ENCODE peak calls at places on chromosomes 1 and 21, in four cellular contexts. V, S, M and C are unnamed samples.

GRCh38 chr1:94962745-94963265 is 35.9 kb upstream of the CNN3 start:
- DNase-seq in V (peak), S (peak), M (no peak), C (no peak)

GRCh38 chr1:8702121-8702520 is 115.3 kb downstream of the RERE start:
- DNase-seq in V (peak), S (no peak), M (no peak), C (no peak)

GRCh38 chr1:153465728-153466625 is 5.5 kb upstream of the S100A7 start:
- DNase-seq in V (peak), S (no peak), M (peak), C (peak)

GRCh38 chr1:84146375-84147032 is 2.4 kb downstream of the PRKACB start:
- DNase-seq in V (no peak), S (no peak), M (no peak), C (no peak)

GRCh38 chr1:165228676-165229075 is 127.8 kb downstream of the LMX1A start:
- DNase-seq in V (no peak), S (no peak), M (no peak), C (no peak)

GRCh38 chr1:203643213-203644045 is 16.8 kb downstream of the ATP2B4 start:
- DNase-seq in V (no peak), S (no peak), M (no peak), C (no peak)

GRCh38 chr1:198359024-198359653 is 181.3 kb downstream of the ATP6V1G3 start:
- DNase-seq in V (peak), S (no peak), M (no peak), C (no peak)

GRCh38 chr1:92822907-92823306 is 8.9 kb upstream of the RPL5 start:
- DNase-seq in V (peak), S (no peak), M (no peak), C (no peak)

GRCh38 chr1:85027242-85027983 is 20.9 kb downstream of the MCOLN3 start:
- DNase-seq in V (no peak), S (no peak), M (no peak), C (no peak)

GRCh38 chr1:40955266-40955665 is 24.2 kb upstream of the CTPS1 start:
- DNase-seq in V (no peak), S (no peak), M (no peak), C (no peak)

DNA sequence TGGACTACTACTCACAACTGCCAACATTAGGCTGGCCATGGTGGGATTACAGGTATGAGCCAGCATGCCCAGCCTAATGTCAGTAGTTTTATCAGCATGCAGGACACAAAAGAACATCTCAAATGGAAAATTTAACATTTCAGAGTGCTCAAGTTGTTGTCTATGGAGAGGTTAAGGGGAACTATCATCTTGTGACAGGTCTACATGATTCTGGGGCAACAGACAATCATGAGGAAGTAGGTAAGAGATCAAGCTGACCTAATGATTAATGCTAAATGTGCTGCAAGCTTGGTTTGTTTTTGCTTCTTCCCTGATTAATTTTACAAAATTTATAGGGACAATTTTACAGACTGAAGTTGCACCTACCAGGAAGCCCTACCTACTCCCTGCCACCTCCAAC is 36.6 kb downstream of the FMO4 start:
- DNase-seq in V (no peak), S (no peak), M (no peak), C (no peak)
- TF ChIP-seq SP1 in V (no peak), S (no peak), M (no peak), C (no peak)

DNA sequence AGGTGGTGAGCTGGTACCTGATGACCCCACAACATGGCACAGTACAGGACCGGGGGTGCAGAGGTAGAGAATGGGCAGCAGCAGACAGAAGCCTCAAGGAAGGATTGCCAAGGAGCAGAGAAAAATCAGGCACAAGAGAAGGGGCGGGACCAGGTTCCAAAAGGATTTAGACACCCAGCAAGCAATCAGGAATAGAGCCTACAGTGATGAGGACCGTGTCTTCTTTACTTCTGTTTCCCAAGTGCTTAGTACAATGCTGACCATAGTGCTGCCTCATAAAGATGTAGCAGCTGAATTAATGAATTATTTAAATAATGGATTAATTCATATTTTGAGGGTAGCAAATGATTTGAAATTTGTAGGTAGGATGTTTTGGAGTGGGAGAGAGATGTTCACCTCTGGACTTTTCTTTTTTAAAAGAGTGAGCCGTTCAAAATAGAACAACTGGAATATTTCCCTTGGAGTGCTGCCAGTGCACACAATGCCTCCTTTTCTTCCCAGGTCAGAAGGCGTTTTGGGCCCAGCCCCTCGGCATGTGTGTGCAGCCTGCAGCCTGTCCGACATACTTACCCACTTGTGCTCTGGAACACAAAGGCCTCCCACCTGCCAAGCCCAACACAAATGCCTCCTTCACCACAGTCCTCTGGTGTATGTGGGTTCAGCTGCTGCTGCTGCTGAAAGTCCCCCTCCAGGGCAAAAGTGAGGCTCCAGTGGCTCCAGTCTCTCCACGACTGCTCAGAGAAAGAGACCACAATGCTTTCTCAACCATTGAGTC is 19.6 kb downstream of the KANK4 start:
- DNase-seq in V (peak), S (no peak), M (no peak), C (no peak)
- TF ChIP-seq SUZ12 in V (no peak), S (no peak), M (no peak), C (no peak)

GRCh38 chr21:32412998-32413504 is 545 bp downstream of the EVA1C start:
- DNase-seq in V (no peak), S (no peak), M (no peak), C (no peak)
- TF ChIP-seq SP1 in V (no peak), S (no peak), M (no peak), C (no peak)

GRCh38 chr1:76835203-76835602 is 32.1 kb upstream of the ST6GALNAC5 start:
- DNase-seq in V (no peak), S (no peak), M (no peak), C (no peak)
- TF ChIP-seq SUZ12 in V (no peak), S (no peak), M (no peak), C (no peak)

GRCh38 chr1:37673920-37674319 is 18.4 kb upstream of the CDCA8 start:
- DNase-seq in V (no peak), S (no peak), M (no peak), C (no peak)
- TF ChIP-seq SP1 in V (no peak), S (no peak), M (no peak), C (no peak)

GRCh38 chr1:118618618-118619340 is 369.4 kb downstream of the TBX15 start:
- DNase-seq in V (no peak), S (no peak), M (no peak), C (no peak)
- TF ChIP-seq SUZ12 in V (no peak), S (no peak), M (no peak), C (no peak)

GRCh38 chr1:201605385-201605747 is 66.4 kb downstream of the NAV1 start:
- DNase-seq in V (no peak), S (no peak), M (no peak), C (no peak)

GRCh38 chr1:201606096-201606495 is 67.2 kb downstream of the NAV1 start:
- DNase-seq in V (no peak), S (no peak), M (no peak), C (no peak)

GRCh38 chr1:201606581-201606980 is 67.7 kb downstream of the NAV1 start:
- DNase-seq in V (no peak), S (no peak), M (no peak), C (no peak)

GRCh38 chr1:201602413-201603265 is 63.7 kb downstream of the NAV1 start:
- DNase-seq in V (no peak), S (no peak), M (no peak), C (no peak)

GRCh38 chr1:201603613-201604232 is 64.8 kb downstream of the NAV1 start:
- DNase-seq in V (no peak), S (no peak), M (no peak), C (no peak)
- TF ChIP-seq SP1 in V (no peak), S (no peak), M (no peak), C (no peak)

GRCh38 chr1:108878678-108879077 is 1.9 kb downstream of the GPSM2 start:
- DNase-seq in V (no peak), S (no peak), M (no peak), C (no peak)
- TF ChIP-seq SUZ12 in V (no peak), S (no peak), M (no peak), C (no peak)